ENCODE peak calls at places on chromosomes 7 and 10, in four cellular contexts. One of them, this sample, is unnamed.

GRCh38 chr7:143299840-143300239 is 11.7 kb downstream of the CASP2 start:
- DNase-seq in CD4-positive, alpha-beta memory T cell: peak
- DNase-seq in lung: no peak
- DNase-seq in iPS DF 6.9: no peak
- DNase-seq in this sample: peak

GRCh38 chr7:89837515-89837914 is 316.8 kb upstream of the STEAP1 start:
- DNase-seq in CD4-positive, alpha-beta memory T cell: no peak
- DNase-seq in lung: no peak
- DNase-seq in iPS DF 6.9: no peak
- DNase-seq in this sample: no peak

GRCh38 chr10:108852211-108852610 is 1071.1 kb downstream of the XPNPEP1 start:
- DNase-seq in lung: no peak
- DNase-seq in iPS DF 6.9: no peak
- DNase-seq in CD4-positive, alpha-beta memory T cell: no peak
- DNase-seq in this sample: no peak

GRCh38 chr7:44884553-44885393 is 557 bp downstream of the PURB start:
- DNase-seq in iPS DF 6.9: no peak
- DNase-seq in CD4-positive, alpha-beta memory T cell: peak
- DNase-seq in lung: peak
- DNase-seq in this sample: peak

GRCh38 chr10:120983721-120984120 is 132.6 kb downstream of the WDR11 start:
- DNase-seq in iPS DF 6.9: no peak
- DNase-seq in lung: no peak
- DNase-seq in CD4-positive, alpha-beta memory T cell: no peak
- DNase-seq in this sample: no peak

GRCh38 chr10:130761032-130761575 is 550.4 kb downstream of the TCERG1L start:
- DNase-seq in CD4-positive, alpha-beta memory T cell: no peak
- DNase-seq in iPS DF 6.9: no peak
- DNase-seq in lung: no peak
- DNase-seq in this sample: no peak

GRCh38 chr7:24024689-24025088 is 259.3 kb upstream of the NPY start:
- DNase-seq in iPS DF 6.9: no peak
- DNase-seq in CD4-positive, alpha-beta memory T cell: no peak
- DNase-seq in lung: no peak
- DNase-seq in this sample: no peak

GRCh38 chr7:47611045-47611511 is 29.2 kb upstream of the TNS3 start:
- DNase-seq in lung: no peak
- DNase-seq in iPS DF 6.9: no peak
- DNase-seq in CD4-positive, alpha-beta memory T cell: no peak
- DNase-seq in this sample: no peak

GRCh38 chr10:48377751-48378585 is 71.5 kb downstream of the MAPK8 start:
- DNase-seq in CD4-positive, alpha-beta memory T cell: no peak
- DNase-seq in iPS DF 6.9: no peak
- DNase-seq in lung: no peak
- DNase-seq in this sample: no peak
- H3K27ac ChIP-seq in CD4-positive, alpha-beta memory T cell: no peak
- H3K27ac ChIP-seq in iPS DF 6.9: no peak
- H3K27ac ChIP-seq in lung: no peak
- H3K27ac ChIP-seq in this sample: no peak

GRCh38 chr10:103181244-103181643 is 11.8 kb downstream of the NT5C2 start:
- DNase-seq in lung: no peak
- DNase-seq in iPS DF 6.9: no peak
- DNase-seq in CD4-positive, alpha-beta memory T cell: no peak
- DNase-seq in this sample: no peak

GRCh38 chr10:103177123-103177522 is 15.9 kb downstream of the NT5C2 start:
- DNase-seq in iPS DF 6.9: no peak
- DNase-seq in lung: no peak
- DNase-seq in CD4-positive, alpha-beta memory T cell: no peak
- DNase-seq in this sample: no peak

GRCh38 chr10:103171278-103171677 is 21.8 kb downstream of the NT5C2 start:
- DNase-seq in CD4-positive, alpha-beta memory T cell: no peak
- DNase-seq in iPS DF 6.9: no peak
- DNase-seq in lung: no peak
- DNase-seq in this sample: no peak

GRCh38 chr10:103180491-103180890 is 12.6 kb downstream of the NT5C2 start:
- DNase-seq in lung: no peak
- DNase-seq in CD4-positive, alpha-beta memory T cell: no peak
- DNase-seq in iPS DF 6.9: no peak
- DNase-seq in this sample: no peak

DNA sequence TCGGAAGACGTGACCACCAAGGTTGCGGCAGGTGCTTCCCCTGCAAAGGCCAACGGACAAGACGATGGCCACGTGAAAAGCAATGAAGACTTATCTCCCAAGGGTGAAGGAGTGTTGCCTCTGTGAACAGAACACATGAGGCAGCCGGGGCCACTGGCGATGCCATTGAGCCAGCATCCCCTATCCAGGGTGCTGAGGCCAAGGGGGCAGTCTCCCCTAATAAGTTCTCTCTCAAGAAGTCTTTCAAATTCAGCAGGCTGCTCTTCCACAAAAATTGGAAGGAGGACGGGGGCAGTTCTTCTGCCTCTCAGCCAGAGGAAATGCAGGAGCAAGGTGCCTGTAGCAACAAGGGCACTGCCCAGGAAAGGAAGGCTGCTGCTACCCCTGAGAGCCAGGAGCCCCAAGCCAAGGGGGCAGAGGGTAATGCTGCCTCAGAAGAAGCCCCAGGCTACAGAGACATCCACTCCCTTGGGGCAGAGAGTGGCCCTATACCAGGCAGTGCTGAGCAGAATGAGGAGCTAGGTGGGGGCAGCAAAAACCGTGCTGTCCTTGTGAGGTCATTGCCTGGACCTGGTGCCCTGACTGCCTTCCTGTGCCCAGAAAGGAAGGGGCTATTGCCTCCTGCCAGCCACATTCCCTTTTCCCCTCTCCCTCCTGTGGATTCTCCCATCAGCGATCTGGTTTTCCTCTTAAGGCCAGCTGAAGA is 17.3 kb downstream of the NT5C2 start:
- DNase-seq in iPS DF 6.9: no peak
- DNase-seq in CD4-positive, alpha-beta memory T cell: no peak
- DNase-seq in lung: no peak
- DNase-seq in this sample: no peak
- H3K4me3 ChIP-seq in iPS DF 6.9: no peak
- H3K4me3 ChIP-seq in CD4-positive, alpha-beta memory T cell: no peak
- H3K4me3 ChIP-seq in lung: no peak
- H3K4me3 ChIP-seq in this sample: no peak

GRCh38 chr10:1048732-1049424 is at the start of gene IDI1:
- DNase-seq in CD4-positive, alpha-beta memory T cell: peak
- DNase-seq in iPS DF 6.9: peak
- DNase-seq in lung: peak
- DNase-seq in this sample: peak

GRCh38 chr10:1050145-1050544 is 1.2 kb upstream of the IDI1 start:
- DNase-seq in lung: no peak
- DNase-seq in CD4-positive, alpha-beta memory T cell: no peak
- DNase-seq in iPS DF 6.9: no peak
- DNase-seq in this sample: no peak

GRCh38 chr10:1049425-1049958 is 573 bp upstream of the IDI1 start:
- DNase-seq in CD4-positive, alpha-beta memory T cell: no peak
- DNase-seq in lung: no peak
- DNase-seq in iPS DF 6.9: no peak
- DNase-seq in this sample: no peak

GRCh38 chr10:1048349-1048731 is 579 bp downstream of the IDI1 start:
- DNase-seq in lung: no peak
- DNase-seq in CD4-positive, alpha-beta memory T cell: peak
- DNase-seq in iPS DF 6.9: no peak
- DNase-seq in this sample: no peak

GRCh38 chr10:1050555-1050954 is 1.6 kb upstream of the IDI1 start:
- DNase-seq in iPS DF 6.9: no peak
- DNase-seq in lung: peak
- DNase-seq in CD4-positive, alpha-beta memory T cell: peak
- DNase-seq in this sample: peak
- H3K27ac ChIP-seq in iPS DF 6.9: no peak
- H3K27ac ChIP-seq in lung: no peak
- H3K27ac ChIP-seq in CD4-positive, alpha-beta memory T cell: peak
- H3K27ac ChIP-seq in this sample: no peak

DNA sequence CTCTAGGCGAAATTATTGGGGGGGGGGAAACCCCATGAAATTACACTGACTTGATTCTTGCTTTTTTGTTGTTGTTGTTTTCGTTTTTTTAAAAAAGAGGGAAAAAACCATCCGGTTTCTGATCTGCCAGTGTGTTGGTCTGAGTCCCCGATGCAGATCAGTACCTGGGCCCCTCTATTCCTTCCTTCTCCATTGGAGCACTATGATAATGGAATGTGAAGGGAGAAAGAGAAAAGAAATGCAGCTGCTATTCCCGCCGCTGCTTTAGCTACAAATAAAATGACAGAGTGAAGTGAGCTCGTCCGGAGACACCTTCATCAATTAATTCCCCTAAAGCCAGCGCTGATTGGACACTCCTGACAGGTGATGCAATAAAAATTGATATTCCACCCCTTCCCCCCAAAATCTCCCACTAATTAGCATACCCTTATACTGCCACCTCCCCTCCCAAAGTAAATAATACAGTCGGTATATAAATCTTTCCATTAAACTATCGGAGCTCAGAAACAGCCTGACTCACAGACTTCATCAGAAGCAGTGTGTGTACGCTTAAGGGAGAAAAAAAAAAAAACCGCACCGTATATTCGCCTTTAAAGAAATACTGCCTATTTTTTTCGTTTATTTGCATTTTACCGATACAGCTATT is 7.4 kb downstream of the SKIDA1 start:
- DNase-seq in iPS DF 6.9: no peak
- DNase-seq in CD4-positive, alpha-beta memory T cell: no peak
- DNase-seq in lung: no peak
- DNase-seq in this sample: no peak
- H3K4me3 ChIP-seq in iPS DF 6.9: peak
- H3K4me3 ChIP-seq in CD4-positive, alpha-beta memory T cell: peak
- H3K4me3 ChIP-seq in lung: no peak
- H3K4me3 ChIP-seq in this sample: peak

DNA sequence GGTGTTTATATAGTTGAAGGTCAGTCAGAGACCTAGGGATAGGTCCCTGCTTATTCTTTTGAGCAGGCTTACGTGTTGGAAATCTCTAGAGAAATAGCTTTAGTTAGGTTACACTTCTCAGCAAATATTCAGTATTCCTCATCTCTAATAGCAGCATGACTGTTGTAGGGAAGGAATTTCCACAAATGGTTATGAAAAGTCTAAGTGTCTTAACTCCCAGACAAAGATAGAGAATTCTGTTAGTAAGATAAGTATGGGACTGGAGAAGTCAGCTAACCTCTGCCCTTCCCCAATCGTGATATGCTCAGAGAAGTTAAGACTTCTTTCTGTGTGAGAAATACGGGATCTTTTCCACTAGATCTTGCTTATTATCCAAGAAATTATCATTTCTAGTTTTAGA is 16.5 kb downstream of the SGPL1 start:
- DNase-seq in iPS DF 6.9: no peak
- DNase-seq in CD4-positive, alpha-beta memory T cell: no peak
- DNase-seq in lung: no peak
- DNase-seq in this sample: no peak
- H3K27ac ChIP-seq in iPS DF 6.9: no peak
- H3K27ac ChIP-seq in CD4-positive, alpha-beta memory T cell: no peak
- H3K27ac ChIP-seq in lung: no peak
- H3K27ac ChIP-seq in this sample: no peak

GRCh38 chr7:114508096-114508495 is 93.5 kb downstream of the FOXP2 start:
- DNase-seq in lung: no peak
- DNase-seq in iPS DF 6.9: no peak
- DNase-seq in CD4-positive, alpha-beta memory T cell: no peak
- DNase-seq in this sample: no peak
- H3K4me3 ChIP-seq in lung: no peak
- H3K4me3 ChIP-seq in iPS DF 6.9: no peak
- H3K4me3 ChIP-seq in CD4-positive, alpha-beta memory T cell: no peak
- H3K4me3 ChIP-seq in this sample: no peak

DNA sequence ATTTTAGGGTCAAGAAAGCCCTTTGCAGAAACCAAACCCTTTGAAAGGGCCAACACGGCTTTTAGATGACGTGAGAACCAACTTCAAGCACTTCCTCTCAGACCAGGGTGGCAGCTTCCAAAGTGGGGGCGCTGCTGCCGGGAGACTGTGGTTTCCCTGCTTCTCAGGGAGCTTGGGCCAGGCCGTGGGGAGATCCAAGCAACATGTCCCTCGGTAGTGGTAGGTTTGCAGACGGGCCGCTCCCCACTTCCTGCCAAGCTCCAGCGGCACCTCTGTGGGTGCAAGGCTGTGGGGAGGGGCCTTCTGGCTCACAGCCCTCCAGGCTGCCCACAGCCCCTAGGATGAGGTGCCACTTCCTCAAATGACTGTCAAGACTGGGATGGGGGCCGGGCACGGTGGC is 132.4 kb downstream of the FAM53B start:
- DNase-seq in lung: no peak
- DNase-seq in CD4-positive, alpha-beta memory T cell: peak
- DNase-seq in iPS DF 6.9: no peak
- DNase-seq in this sample: peak
- H3K27ac ChIP-seq in lung: peak
- H3K27ac ChIP-seq in CD4-positive, alpha-beta memory T cell: peak
- H3K27ac ChIP-seq in iPS DF 6.9: no peak
- H3K27ac ChIP-seq in this sample: peak

GRCh38 chr7:1290262-1291039 is 57.8 kb downstream of the UNCX start:
- DNase-seq in CD4-positive, alpha-beta memory T cell: peak
- DNase-seq in iPS DF 6.9: no peak
- DNase-seq in lung: no peak
- DNase-seq in this sample: peak

GRCh38 chr7:1287629-1288225 is 55.1 kb downstream of the UNCX start:
- DNase-seq in CD4-positive, alpha-beta memory T cell: no peak
- DNase-seq in iPS DF 6.9: no peak
- DNase-seq in lung: no peak
- DNase-seq in this sample: no peak

GRCh38 chr7:1289681-1290261 is 57.1 kb downstream of the UNCX start:
- DNase-seq in iPS DF 6.9: no peak
- DNase-seq in lung: no peak
- DNase-seq in CD4-positive, alpha-beta memory T cell: no peak
- DNase-seq in this sample: no peak

GRCh38 chr7:1288390-1288995 is 55.8 kb downstream of the UNCX start:
- DNase-seq in CD4-positive, alpha-beta memory T cell: no peak
- DNase-seq in iPS DF 6.9: no peak
- DNase-seq in lung: no peak
- DNase-seq in this sample: no peak

DNA sequence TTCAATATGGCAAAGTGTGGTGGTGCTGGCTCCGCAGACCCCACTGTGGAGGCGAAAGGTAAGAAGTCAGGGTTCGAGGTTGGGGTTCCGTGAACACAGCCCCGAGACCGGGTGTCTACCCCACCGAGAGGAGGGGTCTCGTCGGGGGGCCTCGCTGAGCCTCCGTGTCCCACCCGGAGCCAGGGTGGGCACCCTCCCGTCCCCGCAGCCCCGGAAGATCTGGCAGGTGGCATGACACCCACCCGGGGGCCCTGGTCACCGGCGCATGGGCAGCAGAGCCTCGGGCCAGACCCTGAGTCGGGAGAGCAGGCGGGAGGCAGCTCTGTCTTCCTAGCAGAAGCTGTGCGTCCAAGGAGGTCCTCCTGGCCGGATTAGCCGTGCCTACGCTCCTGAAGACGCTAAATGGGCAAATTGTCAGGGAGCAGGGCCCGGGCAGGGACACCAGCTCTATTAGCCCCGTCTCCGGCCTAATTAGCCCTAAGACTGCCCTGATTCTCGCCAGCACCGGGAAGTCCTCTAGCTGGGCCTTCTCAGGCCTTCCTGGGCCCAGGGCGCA is 56.4 kb downstream of the UNCX start:
- DNase-seq in lung: no peak
- DNase-seq in CD4-positive, alpha-beta memory T cell: no peak
- DNase-seq in iPS DF 6.9: no peak
- DNase-seq in this sample: no peak
- H3K4me3 ChIP-seq in lung: no peak
- H3K4me3 ChIP-seq in CD4-positive, alpha-beta memory T cell: no peak
- H3K4me3 ChIP-seq in iPS DF 6.9: no peak
- H3K4me3 ChIP-seq in this sample: no peak

This sample was measured in CD8-positive, alpha-beta memory T cell.